ENCODE peak calls at places on chromosomes 4 and X, in ten cellular contexts. One of them, this sample, is unnamed.

GRCh38 chr4:108561086-108561485 is 59.3 kb upstream of the RPL34 start:
- DNase-seq in activated CD4-positive, alpha-beta T cell treated with anti-CD3 and anti-CD28 coated beads for 4 hours: no peak
- DNase-seq in midbrain: no peak
- DNase-seq in Peyer's patch: no peak
- DNase-seq in H7: no peak
- DNase-seq in anterior cingulate cortex: no peak
- DNase-seq in Kasumi-1: no peak
- DNase-seq in right cardiac atrium: no peak
- DNase-seq in HL-60: no peak
- DNase-seq in cardiac muscle cell: peak
- DNase-seq in this sample: no peak

GRCh38 chrX:140177821-140178220 is 212.5 kb upstream of the CXorf66 start:
- DNase-seq in HL-60: no peak
- DNase-seq in Kasumi-1: no peak
- DNase-seq in activated CD4-positive, alpha-beta T cell treated with anti-CD3 and anti-CD28 coated beads for 4 hours: no peak
- DNase-seq in anterior cingulate cortex: no peak
- DNase-seq in midbrain: no peak
- DNase-seq in right cardiac atrium: no peak
- DNase-seq in H7: peak
- DNase-seq in Peyer's patch: no peak
- DNase-seq in cardiac muscle cell: no peak
- DNase-seq in this sample: no peak

GRCh38 chr4:23945521-23946017 is 55.7 kb upstream of the PPARGC1A start:
- DNase-seq in anterior cingulate cortex: no peak
- DNase-seq in Kasumi-1: peak
- DNase-seq in Peyer's patch: no peak
- DNase-seq in H7: no peak
- DNase-seq in HL-60: peak
- DNase-seq in midbrain: no peak
- DNase-seq in activated CD4-positive, alpha-beta T cell treated with anti-CD3 and anti-CD28 coated beads for 4 hours: no peak
- DNase-seq in cardiac muscle cell: peak
- DNase-seq in right cardiac atrium: no peak
- DNase-seq in this sample: no peak

GRCh38 chr4:53185853-53186590 is 179.8 kb downstream of the SCFD2 start:
- DNase-seq in midbrain: no peak
- DNase-seq in Kasumi-1: no peak
- DNase-seq in anterior cingulate cortex: no peak
- DNase-seq in Peyer's patch: no peak
- DNase-seq in HL-60: no peak
- DNase-seq in H7: no peak
- DNase-seq in activated CD4-positive, alpha-beta T cell treated with anti-CD3 and anti-CD28 coated beads for 4 hours: no peak
- DNase-seq in cardiac muscle cell: peak
- DNase-seq in right cardiac atrium: no peak
- DNase-seq in this sample: no peak

GRCh38 chrX:3697701-3698279 is 15.7 kb downstream of the PRKX start:
- DNase-seq in Peyer's patch: no peak
- DNase-seq in midbrain: peak
- DNase-seq in H7: peak
- DNase-seq in anterior cingulate cortex: peak
- DNase-seq in Kasumi-1: no peak
- DNase-seq in right cardiac atrium: peak
- DNase-seq in HL-60: no peak
- DNase-seq in cardiac muscle cell: peak
- DNase-seq in activated CD4-positive, alpha-beta T cell treated with anti-CD3 and anti-CD28 coated beads for 4 hours: no peak
- DNase-seq in this sample: no peak

GRCh38 chr4:46931981-46932380 is 22.9 kb upstream of the COX7B2 start:
- DNase-seq in HL-60: peak
- DNase-seq in midbrain: peak
- DNase-seq in activated CD4-positive, alpha-beta T cell treated with anti-CD3 and anti-CD28 coated beads for 4 hours: no peak
- DNase-seq in H7: no peak
- DNase-seq in right cardiac atrium: peak
- DNase-seq in Peyer's patch: no peak
- DNase-seq in cardiac muscle cell: peak
- DNase-seq in anterior cingulate cortex: no peak
- DNase-seq in Kasumi-1: peak
- DNase-seq in this sample: no peak

GRCh38 chr4:89753601-89754066 is 83.3 kb downstream of the SNCA start:
- DNase-seq in HL-60: no peak
- DNase-seq in H7: no peak
- DNase-seq in Peyer's patch: no peak
- DNase-seq in midbrain: no peak
- DNase-seq in anterior cingulate cortex: no peak
- DNase-seq in Kasumi-1: no peak
- DNase-seq in cardiac muscle cell: peak
- DNase-seq in activated CD4-positive, alpha-beta T cell treated with anti-CD3 and anti-CD28 coated beads for 4 hours: no peak
- DNase-seq in right cardiac atrium: no peak
- DNase-seq in this sample: no peak

GRCh38 chr4:104425003-104425402 is 69.7 kb downstream of the CXXC4 start:
- DNase-seq in right cardiac atrium: no peak
- DNase-seq in cardiac muscle cell: no peak
- DNase-seq in midbrain: peak
- DNase-seq in HL-60: no peak
- DNase-seq in anterior cingulate cortex: no peak
- DNase-seq in activated CD4-positive, alpha-beta T cell treated with anti-CD3 and anti-CD28 coated beads for 4 hours: no peak
- DNase-seq in H7: no peak
- DNase-seq in Kasumi-1: no peak
- DNase-seq in Peyer's patch: no peak
- DNase-seq in this sample: no peak

GRCh38 chr4:8227201-8227770 is 28.2 kb downstream of the SH3TC1 start:
- DNase-seq in Peyer's patch: no peak
- DNase-seq in HL-60: peak
- DNase-seq in cardiac muscle cell: no peak
- DNase-seq in anterior cingulate cortex: no peak
- DNase-seq in right cardiac atrium: no peak
- DNase-seq in midbrain: no peak
- DNase-seq in activated CD4-positive, alpha-beta T cell treated with anti-CD3 and anti-CD28 coated beads for 4 hours: no peak
- DNase-seq in Kasumi-1: peak
- DNase-seq in H7: no peak
- DNase-seq in this sample: no peak

GRCh38 chrX:20547649-20548051 is 280.9 kb upstream of the RPS6KA3 start:
- DNase-seq in right cardiac atrium: peak
- DNase-seq in Peyer's patch: no peak
- DNase-seq in HL-60: no peak
- DNase-seq in Kasumi-1: no peak
- DNase-seq in anterior cingulate cortex: no peak
- DNase-seq in cardiac muscle cell: peak
- DNase-seq in midbrain: no peak
- DNase-seq in H7: no peak
- DNase-seq in activated CD4-positive, alpha-beta T cell treated with anti-CD3 and anti-CD28 coated beads for 4 hours: no peak
- DNase-seq in this sample: no peak

GRCh38 chrX:7891928-7892327 is 35.3 kb downstream of the PNPLA4 start:
- DNase-seq in activated CD4-positive, alpha-beta T cell treated with anti-CD3 and anti-CD28 coated beads for 4 hours: no peak
- DNase-seq in Kasumi-1: no peak
- DNase-seq in right cardiac atrium: no peak
- DNase-seq in Peyer's patch: no peak
- DNase-seq in midbrain: no peak
- DNase-seq in anterior cingulate cortex: no peak
- DNase-seq in cardiac muscle cell: no peak
- DNase-seq in H7: no peak
- DNase-seq in HL-60: no peak
- DNase-seq in this sample: peak

GRCh38 chr4:15130441-15130840 is 128.2 kb downstream of the CPEB2 start:
- DNase-seq in Peyer's patch: no peak
- DNase-seq in HL-60: no peak
- DNase-seq in right cardiac atrium: no peak
- DNase-seq in Kasumi-1: no peak
- DNase-seq in midbrain: peak
- DNase-seq in activated CD4-positive, alpha-beta T cell treated with anti-CD3 and anti-CD28 coated beads for 4 hours: no peak
- DNase-seq in cardiac muscle cell: no peak
- DNase-seq in H7: no peak
- DNase-seq in anterior cingulate cortex: peak
- DNase-seq in this sample: no peak